ENCODE peak calls at places on chromosome 18, in four cellular contexts. One of them, this sample, is unnamed.

GRCh38 chr18:76805221-76805620 is 17.1 kb upstream of the ZNF236 start:
- DNase-seq in HCT116: no peak
- DNase-seq in OCI-M1: peak; percentile 28
- DNase-seq in T-helper 2 cell: peak; percentile 28
- DNase-seq in this sample: peak; percentile 36

GRCh38 chr18:61998957-61999356 is 106.2 kb upstream of the RNF152 start:
- DNase-seq in HCT116: no peak
- DNase-seq in OCI-M1: no peak
- DNase-seq in T-helper 2 cell: no peak
- DNase-seq in this sample: no peak

GRCh38 chr18:52288403-52289004 is 51.5 kb upstream of the DCC start:
- DNase-seq in HCT116: no peak
- DNase-seq in OCI-M1: peak; percentile 36
- DNase-seq in T-helper 2 cell: peak; percentile 12
- DNase-seq in this sample: peak; percentile 19

GRCh38 chr18:75097491-75098225 is 111.3 kb downstream of the PTGR3 start:
- DNase-seq in HCT116: no peak
- DNase-seq in OCI-M1: no peak
- DNase-seq in T-helper 2 cell: no peak
- DNase-seq in this sample: no peak

GRCh38 chr18:23822590-23823385 is 133.5 kb downstream of the LAMA3 start:
- DNase-seq in HCT116: no peak
- DNase-seq in OCI-M1: no peak
- DNase-seq in T-helper 2 cell: no peak
- DNase-seq in this sample: no peak

GRCh38 chr18:75131455-75132000 is 77.4 kb downstream of the PTGR3 start:
- DNase-seq in HCT116: no peak
- DNase-seq in OCI-M1: no peak
- DNase-seq in T-helper 2 cell: no peak
- DNase-seq in this sample: no peak

GRCh38 chr18:65817178-65817577 is 66.4 kb downstream of the CDH7 start:
- DNase-seq in HCT116: no peak
- DNase-seq in OCI-M1: no peak
- DNase-seq in T-helper 2 cell: no peak
- DNase-seq in this sample: no peak

GRCh38 chr18:58897994-58898393 is 33.3 kb downstream of the ZNF532 start:
- DNase-seq in HCT116: no peak
- DNase-seq in OCI-M1: no peak
- DNase-seq in T-helper 2 cell: no peak
- DNase-seq in this sample: no peak

GRCh38 chr18:55219059-55219458 is 259.8 kb upstream of the CCDC68 start:
- DNase-seq in HCT116: no peak
- DNase-seq in OCI-M1: no peak
- DNase-seq in T-helper 2 cell: no peak
- DNase-seq in this sample: no peak

GRCh38 chr18:54260376-54261072 is 8.8 kb upstream of the POLI start:
- DNase-seq in HCT116: no peak
- DNase-seq in OCI-M1: peak; percentile 15
- DNase-seq in T-helper 2 cell: peak; percentile 53
- DNase-seq in this sample: peak; percentile 68

GRCh38 chr18:11053293-11053692 is 96.1 kb downstream of the PIEZO2 start:
- DNase-seq in HCT116: no peak
- DNase-seq in OCI-M1: no peak
- DNase-seq in T-helper 2 cell: no peak
- DNase-seq in this sample: no peak

GRCh38 chr18:51135361-51135760 is 62.1 kb downstream of the MEX3C start:
- DNase-seq in HCT116: no peak
- DNase-seq in OCI-M1: no peak
- DNase-seq in T-helper 2 cell: no peak
- DNase-seq in this sample: no peak